ENCODE peak calls at places on chromosomes 11 and 22, in four cellular contexts. S is spleen, V is left ventricle myocardium inferior, N is upper lobe of left lung. U is an unnamed sample.

GRCh38 chr11:20729597-20730095 is 60.3 kb downstream of the NELL1 start:
- DNase-seq in V (no peak), S (no peak), N (no peak), U (no peak)

GRCh38 chr11:134786636-134787035 is 374.6 kb upstream of the B3GAT1 start:
- DNase-seq in S (no peak), N (no peak), V (no peak), U (no peak)

GRCh38 chr22:50548046-50548912 is 2.6 kb downstream of the KLHDC7B start:
- DNase-seq in V (no peak), S (peak; percentile 92), N (no peak), U (no peak)

GRCh38 chr22:38489561-38490133 is 16.5 kb downstream of the DDX17 start:
- DNase-seq in V (no peak), N (no peak), S (no peak), U (no peak)

GRCh38 chr11:117490019-117490679 is 162.5 kb downstream of the CEP164 start:
- DNase-seq in S (peak; percentile 58), N (no peak), V (no peak), U (no peak)

GRCh38 chr11:2133481-2134021 is 5.6 kb downstream of the IGF2 start:
- DNase-seq in N (no peak), V (no peak), S (no peak), U (no peak)

GRCh38 chr11:76444065-76444383 is 794 bp upstream of the EMSY start:
- DNase-seq in S (no peak), V (no peak), N (no peak), U (no peak)

GRCh38 chr11:112511906-112512305 is 251.2 kb upstream of the PLET1 start:
- DNase-seq in V (no peak), S (no peak), N (no peak), U (no peak)

GRCh38 chr22:31144223-31144622 is 3.9 kb upstream of the PLA2G3 start:
- DNase-seq in S (no peak), V (no peak), N (no peak), U (no peak)

DNA sequence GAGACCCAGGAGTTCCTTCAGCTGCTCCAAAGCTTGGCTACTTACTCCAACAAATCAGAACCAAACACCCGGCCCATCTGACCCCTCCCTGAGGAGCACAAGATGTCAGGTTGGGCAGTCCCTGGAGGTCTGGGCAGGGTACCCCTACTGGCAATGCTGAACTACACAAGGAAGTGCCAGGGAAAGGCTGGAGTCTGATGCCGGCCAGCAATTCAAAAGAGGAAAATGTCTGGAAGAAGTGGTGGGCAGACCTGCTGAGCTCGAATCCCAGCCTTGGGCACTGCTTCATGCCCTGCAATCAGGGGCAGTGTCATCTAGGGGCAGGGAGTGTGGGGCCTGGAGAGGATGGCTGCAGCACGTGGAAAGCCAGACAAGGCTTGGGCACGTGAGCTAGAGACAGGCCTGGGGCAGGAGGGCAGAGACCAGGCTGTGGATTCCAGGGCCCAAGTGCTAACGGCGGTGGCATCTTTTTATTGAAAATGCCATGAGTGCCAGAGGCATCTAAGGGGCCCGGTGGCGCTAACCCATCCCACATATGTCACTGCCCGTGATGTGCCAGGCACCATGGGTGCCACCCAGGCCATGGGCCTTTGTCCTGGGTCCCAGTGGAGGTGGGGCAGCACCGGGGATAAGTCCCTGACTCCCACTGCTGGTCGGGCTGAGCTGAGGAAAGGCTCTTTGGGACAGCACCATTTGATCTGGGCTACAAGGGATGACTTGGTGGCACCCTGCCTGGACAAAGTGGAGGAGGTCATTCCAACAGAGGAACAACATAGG is 97.9 kb upstream of the PITPNB start:
- DNase-seq in S (peak; percentile 64), V (peak; percentile 14), N (peak; percentile 10), U (no peak)
- TF ChIP-seq CTCF in S (no peak), V (no peak), N (no peak), U (no peak)

DNA sequence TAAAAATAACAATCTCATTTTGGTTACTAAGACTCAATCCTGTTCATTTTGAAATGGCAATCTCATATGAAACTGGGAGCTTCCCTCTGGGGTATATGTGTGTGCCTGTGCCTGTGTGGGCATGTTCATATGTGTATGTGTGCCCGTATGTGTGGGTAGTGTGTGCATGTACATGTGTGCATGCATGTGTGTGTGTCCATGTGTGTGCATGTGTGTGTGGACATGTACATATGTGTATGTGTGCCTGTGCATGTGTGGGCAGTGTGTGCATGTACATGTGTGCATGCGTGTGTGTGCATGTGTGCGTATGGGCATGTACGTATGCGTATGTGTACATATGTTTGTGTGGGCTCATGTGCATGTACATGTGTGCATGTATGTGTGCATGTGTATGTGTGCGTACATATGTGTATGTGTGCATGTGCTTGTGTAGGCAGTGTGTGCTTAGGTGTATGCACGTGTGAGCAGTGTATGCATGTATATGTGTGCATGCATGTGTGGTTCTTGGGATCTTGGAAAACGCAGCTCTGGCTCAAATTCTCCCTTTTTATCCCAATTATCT is 24.5 kb upstream of the CACNG2 start:
- DNase-seq in V (no peak), N (no peak), S (no peak), U (no peak)
- TF ChIP-seq CTCF in V (no peak), N (no peak), S (no peak), U (no peak)

DNA sequence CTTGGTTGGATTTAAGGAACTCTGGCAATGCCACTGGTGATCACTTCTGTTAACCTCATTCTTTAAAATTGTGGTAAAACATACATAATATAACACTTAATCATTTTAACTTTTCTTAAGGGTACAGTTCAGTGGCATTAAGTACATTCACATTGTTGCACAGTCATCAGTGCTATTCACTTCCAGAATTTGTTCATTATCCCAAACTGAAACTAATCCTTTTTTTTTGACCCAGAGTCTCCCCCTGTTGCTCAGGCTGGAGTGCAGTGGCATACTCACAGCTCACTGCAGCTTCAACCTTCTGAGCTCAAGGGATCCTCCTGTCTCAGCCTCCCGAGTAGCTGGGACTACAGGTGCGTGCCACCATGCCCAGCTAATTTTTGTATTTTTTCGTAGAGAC is 10.6 kb downstream of the ELF5 start:
- DNase-seq in V (no peak), N (no peak), S (no peak), U (no peak)
- TF ChIP-seq CTCF in V (no peak), N (no peak), S (no peak), U (no peak)

GRCh38 chr11:72088076-72088806 is 7.6 kb downstream of the LRRC51 start:
- DNase-seq in N (no peak), S (no peak), V (no peak), U (no peak)

GRCh38 chr11:72085836-72086475 is 5.3 kb downstream of the LRRC51 start:
- DNase-seq in S (no peak), V (no peak), N (no peak), U (no peak)

GRCh38 chr11:72091292-72091691 is 10.6 kb downstream of the LRRC51 start:
- DNase-seq in N (peak; percentile 82), V (peak; percentile 57), S (peak; percentile 86), U (no peak)
- TF ChIP-seq CTCF in N (peak; percentile 88), V (peak; percentile 91), S (peak; percentile 97), U (peak; percentile 81)

DNA sequence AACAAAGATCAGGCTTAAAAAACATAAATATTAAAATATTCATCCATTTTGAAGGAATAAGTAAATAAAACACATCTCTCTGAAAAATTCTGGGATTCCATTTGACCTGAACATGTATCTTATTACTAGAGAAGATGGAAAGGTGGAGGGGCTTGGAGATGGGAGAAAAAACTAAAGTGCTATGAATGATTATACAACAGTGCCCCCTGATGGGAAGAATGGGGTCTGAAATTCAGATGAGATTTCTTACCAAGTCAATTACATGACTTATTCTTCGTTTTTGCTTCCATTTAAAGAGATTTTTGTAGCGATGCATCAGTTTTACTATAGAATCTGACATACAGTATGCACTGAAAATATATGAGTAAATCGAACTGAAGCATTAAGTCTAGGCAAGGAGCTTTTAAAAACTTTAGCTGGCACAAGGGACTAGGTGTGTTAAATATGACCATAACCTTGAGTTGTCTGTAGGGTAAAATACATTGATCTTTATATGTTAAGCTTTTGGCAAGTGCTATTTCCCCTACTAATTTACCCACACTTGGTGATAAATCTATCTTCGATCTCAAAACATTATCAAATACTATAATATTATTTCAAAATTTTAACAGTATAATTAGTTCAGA is 718.8 kb downstream of the CNTN5 start:
- DNase-seq in N (no peak), S (no peak), V (no peak), U (no peak)
- TF ChIP-seq CTCF in N (no peak), S (no peak), V (peak; percentile 67), U (peak; percentile 40)

GRCh38 chr11:69445131-69445470 is 36.4 kb upstream of the LINC01488 start:
- DNase-seq in V (no peak), S (peak; percentile 76), N (no peak), U (no peak)

GRCh38 chr11:69446108-69446507 is 35.4 kb upstream of the LINC01488 start:
- DNase-seq in S (peak; percentile 55), N (no peak), V (no peak), U (no peak)

GRCh38 chr11:69443138-69443967 is 38.1 kb upstream of the LINC01488 start:
- DNase-seq in N (peak; percentile 85), V (peak; percentile 93), S (peak; percentile 95), U (peak; percentile 35)

GRCh38 chr11:69443968-69444364 is 37.5 kb upstream of the LINC01488 start:
- DNase-seq in S (peak; percentile 63), N (no peak), V (no peak), U (no peak)

DNA sequence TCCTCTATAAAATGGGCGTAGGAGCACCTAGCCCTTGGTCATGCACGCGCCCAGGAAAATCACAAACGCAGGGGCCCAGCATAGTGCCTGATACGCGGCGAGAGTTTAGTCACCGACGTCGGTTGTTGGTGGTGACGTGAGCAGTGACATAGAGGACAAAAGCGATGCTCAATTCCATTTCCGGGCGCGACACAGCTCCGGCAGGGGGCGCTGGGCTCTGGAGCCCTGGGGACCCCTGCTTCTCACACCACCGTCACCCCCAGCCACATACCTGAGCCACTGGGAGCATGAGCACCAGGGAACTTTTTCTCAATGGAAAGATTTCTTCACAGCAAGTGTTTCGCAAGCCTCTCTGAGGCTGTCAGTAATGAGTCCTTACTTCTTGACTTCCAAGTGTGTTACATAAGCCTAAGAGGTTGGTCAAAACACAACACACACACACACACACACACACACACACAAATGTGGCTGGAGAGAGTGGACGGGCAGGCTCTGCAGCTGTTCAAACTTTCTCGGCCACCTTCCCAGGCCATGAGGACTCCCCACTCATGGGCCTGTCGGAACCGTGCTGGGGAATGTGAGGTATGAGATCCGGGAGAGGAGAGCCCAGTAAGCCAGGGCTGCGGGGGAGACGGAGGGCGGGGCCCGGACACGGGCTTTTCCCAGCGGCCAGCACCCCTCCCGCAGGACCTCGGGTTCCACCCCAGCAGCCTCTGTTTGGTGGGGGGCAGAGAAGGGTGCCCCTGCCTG is 36.9 kb upstream of the LINC01488 start:
- DNase-seq in N (peak; percentile 88), V (peak; percentile 70), S (peak; percentile 63), U (no peak)
- TF ChIP-seq CTCF in N (peak; percentile 44), V (peak; percentile 59), S (peak; percentile 22), U (no peak)

DNA sequence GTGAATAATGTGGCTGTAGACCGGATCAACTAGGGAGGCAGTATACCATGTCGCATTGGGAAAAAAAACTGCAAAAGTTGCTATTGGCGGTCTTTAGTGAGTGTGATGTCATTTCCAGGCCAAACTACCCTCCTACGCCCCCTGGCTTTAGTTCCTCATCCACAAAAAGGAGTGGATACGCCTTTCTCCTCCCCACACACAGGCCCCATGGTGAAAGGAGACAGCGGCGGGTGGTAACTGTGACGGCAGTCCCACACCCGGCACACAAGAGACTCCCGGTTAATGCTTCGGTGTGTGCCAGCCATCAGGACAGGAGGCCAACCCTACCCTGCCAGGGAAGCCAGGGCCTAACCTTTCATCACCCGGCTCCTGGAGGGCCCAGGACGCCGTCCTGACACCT is 11.0 kb downstream of the TP53I11 start:
- DNase-seq in V (peak; percentile 46), N (no peak), S (no peak), U (no peak)
- TF ChIP-seq CTCF in V (peak; percentile 55), N (no peak), S (peak; percentile 54), U (no peak)

GRCh38 chr11:18789942-18790341 is 1.7 kb downstream of the PTPN5 start:
- DNase-seq in V (no peak), S (no peak), N (no peak), U (no peak)
- TF ChIP-seq CTCF in V (no peak), S (no peak), N (no peak), U (no peak)

GRCh38 chr11:35134403-35135126 is 4.4 kb upstream of the CD44 start:
- DNase-seq in V (no peak), N (no peak), S (no peak), U (no peak)
- TF ChIP-seq CTCF in V (no peak), N (no peak), S (no peak), U (no peak)